ENCODE peak calls at places on chromosomes 16 and 17, in five cellular contexts. One of them, this sample, is unnamed.

GRCh38 chr16:49961087-49961486 is 63.9 kb upstream of the CNEP1R1 start:
- DNase-seq in AG10803: peak; percentile 70
- DNase-seq in GM06990: no peak
- DNase-seq in stomach: no peak
- DNase-seq in upper lobe of right lung: no peak
- DNase-seq in this sample: no peak

GRCh38 chr17:49848739-49849138 is 870 bp upstream of the TAC4 start:
- DNase-seq in GM06990: no peak
- DNase-seq in stomach: no peak
- DNase-seq in AG10803: no peak
- DNase-seq in upper lobe of right lung: no peak
- DNase-seq in this sample: no peak

GRCh38 chr16:68948230-68948910 is 105.0 kb downstream of the TANGO6 start:
- DNase-seq in AG10803: peak; percentile 52
- DNase-seq in GM06990: no peak
- DNase-seq in stomach: no peak
- DNase-seq in upper lobe of right lung: no peak
- DNase-seq in this sample: no peak

GRCh38 chr16:85916141-85916890 is 17.4 kb downstream of the IRF8 start:
- DNase-seq in GM06990: no peak
- DNase-seq in stomach: peak; percentile 92
- DNase-seq in AG10803: no peak
- DNase-seq in upper lobe of right lung: peak; percentile 90
- DNase-seq in this sample: no peak

GRCh38 chr17:45227631-45228120 is 6.0 kb downstream of the FMNL1 start:
- DNase-seq in AG10803: no peak
- DNase-seq in stomach: no peak
- DNase-seq in GM06990: no peak
- DNase-seq in upper lobe of right lung: no peak
- DNase-seq in this sample: peak; percentile 43

GRCh38 chr17:47278561-47278960 is 24.9 kb downstream of the ITGB3 start:
- DNase-seq in GM06990: no peak
- DNase-seq in stomach: no peak
- DNase-seq in AG10803: no peak
- DNase-seq in upper lobe of right lung: no peak
- DNase-seq in this sample: peak; percentile 35

GRCh38 chr17:44599298-44600175 is 42.3 kb downstream of the FZD2 start:
- DNase-seq in stomach: peak; percentile 43
- DNase-seq in GM06990: no peak
- DNase-seq in AG10803: peak; percentile 75
- DNase-seq in upper lobe of right lung: no peak
- DNase-seq in this sample: no peak

GRCh38 chr16:63461248-63461841 is 1425.1 kb upstream of the CDH8 start:
- DNase-seq in GM06990: no peak
- DNase-seq in stomach: no peak
- DNase-seq in upper lobe of right lung: no peak
- DNase-seq in AG10803: peak; percentile 42
- DNase-seq in this sample: no peak

GRCh38 chr16:46885960-46886763 is 2.0 kb downstream of the GPT2 start:
- DNase-seq in AG10803: no peak
- DNase-seq in upper lobe of right lung: peak; percentile 40
- DNase-seq in GM06990: no peak
- DNase-seq in stomach: peak; percentile 77
- DNase-seq in this sample: no peak

GRCh38 chr17:73643846-73644144 is 450 bp downstream of the SDK2 start:
- DNase-seq in stomach: no peak
- DNase-seq in GM06990: no peak
- DNase-seq in AG10803: no peak
- DNase-seq in upper lobe of right lung: no peak
- DNase-seq in this sample: no peak

GRCh38 chr17:58332720-58333395 is 4.3 kb upstream of the TSPOAP1 start:
- DNase-seq in upper lobe of right lung: peak; percentile 67
- DNase-seq in stomach: no peak
- DNase-seq in GM06990: peak; percentile 82
- DNase-seq in AG10803: no peak
- DNase-seq in this sample: peak; percentile 85

GRCh38 chr16:49964316-49964715 is 60.7 kb upstream of the CNEP1R1 start:
- DNase-seq in GM06990: no peak
- DNase-seq in upper lobe of right lung: no peak
- DNase-seq in AG10803: no peak
- DNase-seq in stomach: no peak
- DNase-seq in this sample: no peak

GRCh38 chr16:85902366-85903155 is 3.6 kb downstream of the IRF8 start:
- DNase-seq in upper lobe of right lung: no peak
- DNase-seq in GM06990: peak; percentile 82
- DNase-seq in AG10803: no peak
- DNase-seq in stomach: peak; percentile 39
- DNase-seq in this sample: peak; percentile 96

GRCh38 chr17:42247734-42248133 is 28.5 kb downstream of the STAT5B start:
- DNase-seq in stomach: no peak
- DNase-seq in AG10803: peak; percentile 86
- DNase-seq in GM06990: no peak
- DNase-seq in upper lobe of right lung: no peak
- DNase-seq in this sample: no peak

GRCh38 chr16:75011634-75012307 is 12.9 kb downstream of the ZNRF1 start:
- DNase-seq in stomach: no peak
- DNase-seq in upper lobe of right lung: no peak
- DNase-seq in GM06990: peak; percentile 72
- DNase-seq in AG10803: peak; percentile 86
- DNase-seq in this sample: peak; percentile 92

GRCh38 chr17:55152236-55152635 is 112.5 kb upstream of the HLF start:
- DNase-seq in stomach: no peak
- DNase-seq in upper lobe of right lung: no peak
- DNase-seq in AG10803: no peak
- DNase-seq in GM06990: no peak
- DNase-seq in this sample: no peak

GRCh38 chr17:12256380-12256995 is 235.8 kb downstream of the MAP2K4 start:
- DNase-seq in stomach: peak; percentile 53
- DNase-seq in GM06990: peak; percentile 12
- DNase-seq in upper lobe of right lung: no peak
- DNase-seq in AG10803: peak; percentile 65
- DNase-seq in this sample: peak; percentile 67

GRCh38 chr17:199806-200603 is 18.6 kb upstream of the DOC2B start:
- DNase-seq in GM06990: no peak
- DNase-seq in upper lobe of right lung: no peak
- DNase-seq in AG10803: no peak
- DNase-seq in stomach: no peak
- DNase-seq in this sample: no peak

GRCh38 chr16:84689126-84689525 is 10.7 kb upstream of the USP10 start:
- DNase-seq in upper lobe of right lung: no peak
- DNase-seq in GM06990: no peak
- DNase-seq in stomach: no peak
- DNase-seq in AG10803: peak; percentile 93
- DNase-seq in this sample: no peak

GRCh38 chr17:79597996-79598557 is 12.8 kb downstream of the RBFOX3 start:
- DNase-seq in upper lobe of right lung: no peak
- DNase-seq in AG10803: no peak
- DNase-seq in stomach: no peak
- DNase-seq in GM06990: no peak
- DNase-seq in this sample: no peak

GRCh38 chr16:11610121-11610505 is 23.4 kb upstream of the LITAF start:
- DNase-seq in GM06990: no peak
- DNase-seq in upper lobe of right lung: no peak
- DNase-seq in stomach: no peak
- DNase-seq in AG10803: no peak
- DNase-seq in this sample: no peak

GRCh38 chr17:42178817-42179216 is 2.1 kb downstream of the KCNH4 start:
- DNase-seq in GM06990: peak; percentile 67
- DNase-seq in AG10803: no peak
- DNase-seq in stomach: no peak
- DNase-seq in upper lobe of right lung: no peak
- DNase-seq in this sample: peak; percentile 90

GRCh38 chr16:13186813-13187212 is 285.4 kb downstream of the SHISA9 start:
- DNase-seq in AG10803: no peak
- DNase-seq in GM06990: no peak
- DNase-seq in stomach: no peak
- DNase-seq in upper lobe of right lung: no peak
- DNase-seq in this sample: peak; percentile 15

GRCh38 chr17:78143214-78144145 is 2.7 kb upstream of the C17orf99 start:
- DNase-seq in AG10803: no peak
- DNase-seq in upper lobe of right lung: no peak
- DNase-seq in stomach: no peak
- DNase-seq in GM06990: no peak
- DNase-seq in this sample: no peak

GRCh38 chr16:11128211-11129123 is 127.5 kb downstream of the SOCS1 start:
- DNase-seq in AG10803: peak; percentile 73
- DNase-seq in GM06990: no peak
- DNase-seq in upper lobe of right lung: no peak
- DNase-seq in stomach: peak; percentile 70
- DNase-seq in this sample: no peak

DNA sequence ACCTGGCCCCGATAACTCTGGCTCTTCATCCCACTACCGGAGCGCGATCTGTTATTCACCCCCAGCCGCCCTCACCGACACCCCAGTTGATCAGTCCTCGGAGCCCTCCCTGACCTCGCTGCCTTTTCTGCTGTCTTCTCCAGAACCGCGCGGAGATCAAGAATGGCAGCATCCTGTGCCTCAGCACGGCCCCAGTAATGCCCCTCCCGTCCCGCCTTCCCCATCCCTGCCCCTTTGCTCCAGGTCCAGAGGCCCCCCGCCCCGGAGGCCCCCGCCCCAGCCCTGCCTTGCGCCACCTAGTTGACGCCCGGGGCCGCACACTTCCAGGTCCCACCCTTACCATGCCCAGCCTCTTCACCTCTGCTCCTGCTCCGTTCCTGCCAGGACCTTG is 872 bp downstream of the ELMO3 start:
- DNase-seq in upper lobe of right lung: peak; percentile 74
- DNase-seq in stomach: no peak
- DNase-seq in GM06990: no peak
- DNase-seq in AG10803: no peak
- DNase-seq in this sample: no peak
- H3K4me3 ChIP-seq in upper lobe of right lung: peak overlapping the region; percentile 52
- H3K4me3 ChIP-seq in stomach: peak overlapping the region; percentile 61
- H3K4me3 ChIP-seq in GM06990: no peak overlapping the region
- H3K4me3 ChIP-seq in AG10803: no peak overlapping the region
- H3K4me3 ChIP-seq in this sample: no peak overlapping the region

GRCh38 chr17:64938925-64939474 is 19.7 kb upstream of the LRRC37A3 start:
- DNase-seq in upper lobe of right lung: peak; percentile 84
- DNase-seq in GM06990: peak; percentile 37
- DNase-seq in stomach: peak; percentile 64
- DNase-seq in AG10803: peak; percentile 15
- DNase-seq in this sample: peak; percentile 60
- TF ChIP-seq CTCF in upper lobe of right lung: peak; percentile 61
- TF ChIP-seq CTCF in GM06990: peak; percentile 87
- TF ChIP-seq CTCF in stomach: peak; percentile 59
- TF ChIP-seq CTCF in AG10803: peak; percentile 51
- TF ChIP-seq CTCF in this sample: peak; percentile 79

GRCh38 chr17:63917646-63918045 is 993 bp downstream of the GH1 start:
- DNase-seq in AG10803: no peak
- DNase-seq in GM06990: no peak
- DNase-seq in stomach: no peak
- DNase-seq in upper lobe of right lung: no peak
- DNase-seq in this sample: no peak
- H3K4me3 ChIP-seq in AG10803: no peak overlapping the region
- H3K4me3 ChIP-seq in GM06990: no peak overlapping the region
- H3K4me3 ChIP-seq in stomach: no peak overlapping the region
- H3K4me3 ChIP-seq in upper lobe of right lung: no peak overlapping the region
- H3K4me3 ChIP-seq in this sample: no peak overlapping the region

GRCh38 chr16:83113317-83113716 is 486.5 kb downstream of the CDH13 start:
- DNase-seq in AG10803: peak; percentile 29
- DNase-seq in upper lobe of right lung: no peak
- DNase-seq in GM06990: no peak
- DNase-seq in stomach: no peak
- DNase-seq in this sample: peak; percentile 28
- TF ChIP-seq CTCF in AG10803: peak; percentile 69
- TF ChIP-seq CTCF in upper lobe of right lung: peak; percentile 39
- TF ChIP-seq CTCF in GM06990: peak; percentile 51
- TF ChIP-seq CTCF in stomach: peak; percentile 20
- TF ChIP-seq CTCF in this sample: peak; percentile 50